ENCODE peak calls at places on chromosome 18, in four cellular contexts. M is endothelial cell of umbilical vein, D is GM12891, A is H54. Z is an unnamed sample.
A peak's percentile ranks its signal among the peaks of the same experiment; 100 is the strongest.

GRCh38 chr18:37434161-37434860 is 131.3 kb downstream of the CELF4 start:
- DNase-seq in M (no peak), D (no peak), A (no peak), Z (no peak)

GRCh38 chr18:53457068-53457467 is 767.4 kb downstream of the MBD2 start:
- DNase-seq in M (no peak), D (no peak), A (no peak), Z (no peak)

GRCh38 chr18:28582724-28583123 is 405.8 kb upstream of the CDH2 start:
- DNase-seq in M (no peak), D (no peak), A (no peak), Z (no peak)

GRCh38 chr18:49691177-49691608 is 122.1 kb downstream of the ACAA2 start:
- DNase-seq in M (peak; percentile 76), D (no peak), A (peak; percentile 45), Z (no peak)

GRCh38 chr18:45783097-45784075 is 42.1 kb upstream of the SIGLEC15 start:
- DNase-seq in M (no peak), D (no peak), A (no peak), Z (no peak)

GRCh38 chr18:59820663-59821062 is 79.1 kb upstream of the PMAIP1 start:
- DNase-seq in M (no peak), D (no peak), A (no peak), Z (no peak)

GRCh38 chr18:79591040-79591308 is 88.6 kb upstream of the CTDP1 start:
- DNase-seq in M (no peak), D (no peak), A (no peak), Z (no peak)

GRCh38 chr18:74353169-74353775 is 37.6 kb downstream of the C18orf63 start:
- DNase-seq in M (peak; percentile 53), D (no peak), A (no peak), Z (peak; percentile 64)

GRCh38 chr18:50009772-50010171 is 185.2 kb downstream of the MYO5B start:
- DNase-seq in M (peak; percentile 40), D (peak; percentile 35), A (peak; percentile 15), Z (peak; percentile 66)

GRCh38 chr18:3520230-3521085 is 70.5 kb downstream of the TGIF1 start:
- DNase-seq in M (no peak), D (no peak), A (no peak), Z (no peak)

GRCh38 chr18:24322594-24323136 is 75.0 kb downstream of the OSBPL1A start:
- DNase-seq in M (peak; percentile 18), D (no peak), A (no peak), Z (no peak)

GRCh38 chr18:49591271-49591670 is 29.4 kb downstream of the LIPG start:
- DNase-seq in M (no peak), D (no peak), A (no peak), Z (no peak)

GRCh38 chr18:23849141-23849540 is 159.9 kb downstream of the LAMA3 start:
- DNase-seq in M (no peak), D (no peak), A (no peak), Z (no peak)

GRCh38 chr18:26405190-26405781 is 143.1 kb downstream of the KCTD1 start:
- DNase-seq in M (peak; percentile 46), D (peak; percentile 37), A (no peak), Z (peak; percentile 14)

GRCh38 chr18:78722391-78722790 is 257.2 kb upstream of the SALL3 start:
- DNase-seq in M (no peak), D (no peak), A (no peak), Z (no peak)

GRCh38 chr18:79988925-79989361 is 580 bp upstream of the TXNL4A start:
- DNase-seq in M (no peak), D (no peak), A (no peak), Z (no peak)

GRCh38 chr18:59123588-59124369 is 15.9 kb upstream of the SEC11C start:
- DNase-seq in M (no peak), D (no peak), A (peak; percentile 63), Z (no peak)

GRCh38 chr18:79484661-79485621 is 89.2 kb downstream of the NFATC1 start:
- DNase-seq in M (peak; percentile 94), D (no peak), A (no peak), Z (no peak)

GRCh38 chr18:70310560-70311320 is 21.9 kb downstream of the SOCS6 start:
- DNase-seq in M (no peak), D (no peak), A (no peak), Z (no peak)

GRCh38 chr18:50878345-50879301 is at the start of gene ME2:
- DNase-seq in M (peak; percentile 93), D (peak; percentile 90), A (peak; percentile 66), Z (peak; percentile 95)

GRCh38 chr18:9330419-9330818 is 4.2 kb upstream of the TWSG1 start:
- DNase-seq in M (no peak), D (no peak), A (no peak), Z (no peak)

GRCh38 chr18:58195278-58195721 is 151.3 kb downstream of the NEDD4L start:
- DNase-seq in M (no peak), D (peak; percentile 37), A (peak; percentile 7), Z (no peak)

GRCh38 chr18:78138993-78139496 is 840.6 kb upstream of the SALL3 start:
- DNase-seq in M (no peak), D (no peak), A (no peak), Z (no peak)

GRCh38 chr18:6714027-6714426 is 15.5 kb upstream of the ARHGAP28 start:
- DNase-seq in M (no peak), D (no peak), A (no peak), Z (no peak)

GRCh38 chr18:40877096-40877495 is 1077.9 kb upstream of the PIK3C3 start:
- DNase-seq in M (peak; percentile 5), D (no peak), A (no peak), Z (no peak)

GRCh38 chr18:56702946-56703345 is 51.8 kb downstream of the WDR7 start:
- DNase-seq in M (peak; percentile 59), D (no peak), A (peak; percentile 1), Z (peak; percentile 62)

GRCh38 chr18:57624988-57625387 is 3.4 kb upstream of the NARS1 start:
- DNase-seq in M (no peak), D (no peak), A (peak; percentile 49), Z (no peak)

GRCh38 chr18:44680271-44681038 is at the start of gene SETBP1:
- DNase-seq in M (peak; percentile 66), D (peak; percentile 44), A (no peak), Z (peak; percentile 37)

GRCh38 chr18:26286008-26286407 is 59.8 kb downstream of the TAF4B start:
- DNase-seq in M (no peak), D (no peak), A (no peak), Z (no peak)

GRCh38 chr18:21897811-21898210 is 157.2 kb downstream of the MIB1 start:
- DNase-seq in M (peak; percentile 57), D (peak; percentile 32), A (peak; percentile 16), Z (peak; percentile 61)

GRCh38 chr18:78153362-78153761 is 826.3 kb upstream of the SALL3 start:
- DNase-seq in M (no peak), D (no peak), A (no peak), Z (no peak)

GRCh38 chr18:68480196-68480595 is 234.7 kb downstream of the TMX3 start:
- DNase-seq in M (no peak), D (no peak), A (no peak), Z (no peak)

GRCh38 chr18:50659091-50660003 is 99.5 kb downstream of the MAPK4 start:
- DNase-seq in M (no peak), D (no peak), A (peak; percentile 52), Z (no peak)

GRCh38 chr18:59760212-59760997 is 63.2 kb upstream of the CCBE1 start:
- DNase-seq in M (no peak), D (no peak), A (no peak), Z (no peak)

GRCh38 chr18:23588836-23589560 is 2.7 kb upstream of the NPC1 start:
- DNase-seq in M (no peak), D (no peak), A (peak; percentile 39), Z (no peak)

GRCh38 chr18:9617006-9617542 is 2.7 kb upstream of the PPP4R1 start:
- DNase-seq in M (peak; percentile 38), D (no peak), A (no peak), Z (peak; percentile 55)

GRCh38 chr18:57430166-57430958 is 4.8 kb upstream of the ONECUT2 start:
- DNase-seq in M (no peak), D (no peak), A (no peak), Z (no peak)

GRCh38 chr18:63511285-63511684 is 30.9 kb upstream of the SERPINB12 start:
- DNase-seq in M (peak; percentile 33), D (no peak), A (peak; percentile 9), Z (peak; percentile 32)

DNA sequence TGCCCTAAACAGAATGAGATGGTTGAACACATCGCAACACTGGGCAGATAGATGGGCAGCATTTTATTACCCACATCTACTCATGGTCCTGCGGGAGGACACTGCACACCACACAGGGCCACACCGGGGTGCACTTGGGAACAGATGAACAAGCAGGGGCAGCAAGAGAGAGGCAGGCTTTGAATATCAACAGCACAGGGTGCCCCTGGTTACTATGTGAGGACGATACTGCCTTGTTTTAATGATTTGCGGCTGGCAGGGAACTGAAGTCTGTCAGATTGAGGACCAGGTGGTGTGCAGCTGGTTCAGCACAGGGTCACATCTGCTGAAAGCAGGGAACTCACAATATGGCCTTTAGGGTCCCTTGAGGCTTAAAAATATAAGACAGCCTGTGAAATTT is 195.7 kb downstream of the PIEZO2 start:
- DNase-seq in M (no peak), D (no peak), A (no peak), Z (no peak)
- TF ChIP-seq POLR2A in M (no peak), D (peak; percentile 24), A (no peak), Z (no peak)

GRCh38 chr18:76821875-76822509 is 365 bp upstream of the ZNF236 start:
- DNase-seq in M (peak; percentile 69), D (peak; percentile 65), A (peak; percentile 19), Z (peak; percentile 87)
- TF ChIP-seq POLR2A in M (no peak), D (peak; percentile 72), A (peak; percentile 30), Z (peak; percentile 74)

GRCh38 chr18:11947214-11948119 is 33.8 kb upstream of the IMPA2 start:
- DNase-seq in M (peak; percentile 97), D (peak; percentile 43), A (peak; percentile 81), Z (peak; percentile 100)
- TF ChIP-seq POLR2A in M (peak; percentile 27), D (no peak), A (no peak), Z (peak; percentile 96)

DNA sequence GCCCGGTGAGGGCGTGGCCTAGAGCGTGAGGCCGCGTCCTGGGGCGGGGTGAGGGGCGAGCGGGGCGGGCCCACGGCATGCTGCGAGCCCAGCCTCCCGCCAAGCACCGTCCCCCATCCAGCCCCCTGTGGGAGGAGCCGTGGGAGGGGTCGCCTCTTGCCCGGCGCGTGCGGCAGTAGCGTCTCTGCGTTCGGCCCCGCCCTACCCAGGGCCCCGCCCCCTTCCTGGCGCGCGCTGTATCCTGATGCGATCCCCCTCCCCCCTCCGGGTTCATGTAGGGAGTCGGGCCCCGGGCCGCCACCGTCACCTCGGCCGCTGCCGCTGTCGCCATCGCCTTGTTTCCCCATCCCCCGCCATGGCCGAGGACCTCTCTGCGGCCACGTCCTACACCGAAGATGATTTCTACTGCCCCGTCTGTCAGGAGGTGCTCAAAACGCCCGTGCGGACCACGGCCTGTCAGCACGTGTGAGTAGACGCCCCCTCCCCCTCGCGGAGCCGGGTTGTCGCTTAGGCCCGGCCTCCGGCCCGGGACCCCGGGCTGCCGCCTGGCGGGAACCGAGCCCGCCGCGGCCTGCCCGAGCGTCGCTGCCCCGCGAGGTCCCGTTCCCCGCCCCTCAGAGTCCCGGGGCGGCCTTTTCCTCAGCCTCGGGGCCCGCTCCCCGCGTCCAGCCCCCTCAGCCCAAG is 890 bp downstream of the RNF138 start:
- DNase-seq in M (peak; percentile 98), D (peak; percentile 94), A (peak; percentile 77), Z (peak; percentile 99)
- TF ChIP-seq POLR2A in M (peak; percentile 73), D (peak; percentile 82), A (peak; percentile 78), Z (peak; percentile 6)

DNA sequence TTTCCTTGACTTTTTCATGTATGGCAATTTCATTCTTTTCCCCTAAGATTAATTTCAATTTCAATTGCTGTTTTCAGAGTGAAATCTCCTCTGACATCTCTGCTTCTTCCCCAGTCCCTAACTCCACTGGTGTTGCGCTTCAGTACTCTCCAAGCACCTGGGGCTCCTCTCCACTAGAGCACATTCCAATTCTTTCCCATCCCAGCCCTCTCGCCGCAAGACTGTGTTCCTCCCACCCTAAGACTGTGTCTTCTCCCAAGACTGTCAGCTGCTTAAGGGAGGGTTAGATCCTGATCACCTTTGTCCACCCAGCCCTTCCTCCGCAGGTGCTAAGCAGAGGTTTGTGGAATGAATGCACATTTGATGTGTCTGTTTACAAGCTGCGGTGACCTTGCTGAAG is 255.7 kb upstream of the CCDC68 start:
- DNase-seq in M (no peak), D (no peak), A (no peak), Z (no peak)
- TF ChIP-seq POLR2A in M (no peak), D (no peak), A (no peak), Z (no peak)